ENCODE peak calls at places on chromosomes 7 and 10, in eight cellular contexts. P is GM20000, T is HFFc6, U is GM12865, X is cardiac muscle cell, L is upper lobe of right lung, B is heart right ventricle, J is endothelial cell. K is an unnamed sample.

GRCh38 chr7:70756789-70757188 is 375.2 kb upstream of the GALNT17 start:
- DNase-seq in P (no peak), T (no peak), U (no peak), X (no peak), L (no peak), B (no peak), J (no peak), K (no peak)

GRCh38 chr10:6528198-6528950 is 51.7 kb downstream of the PRKCQ start:
- DNase-seq in P (no peak), T (no peak), U (no peak), X (no peak), L (no peak), B (no peak), J (no peak), K (no peak)

GRCh38 chr10:49172204-49173132 is 15.7 kb downstream of the TMEM273 start:
- DNase-seq in P (no peak), T (no peak), U (no peak), X (no peak), L (no peak), B (no peak), J (no peak), K (no peak)

GRCh38 chr10:60910543-60910942 is 33.4 kb downstream of the RHOBTB1 start:
- DNase-seq in P (no peak), T (no peak), U (peak; percentile 15), X (no peak), L (peak; percentile 66), B (no peak), J (no peak), K (peak; percentile 70)

GRCh38 chr10:94076325-94076841 is 82.7 kb downstream of the PLCE1 start:
- DNase-seq in P (no peak), T (peak; percentile 60), U (no peak), X (no peak), L (no peak), B (no peak), J (no peak), K (no peak)

GRCh38 chr10:119686465-119687191 is 35.4 kb downstream of the BAG3 start:
- DNase-seq in P (peak; percentile 79), T (peak; percentile 95), U (peak; percentile 83), X (peak; percentile 87), L (peak; percentile 90), B (peak; percentile 85), J (peak; percentile 86), K (peak; percentile 83)

GRCh38 chr7:33040803-33041516 is 21.6 kb downstream of the NT5C3A start:
- DNase-seq in P (peak; percentile 70), T (no peak), U (peak; percentile 94), X (peak; percentile 20), L (no peak), B (no peak), J (no peak), K (no peak)

GRCh38 chr7:772392-772791 is 45.3 kb upstream of the PRKAR1B start:
- DNase-seq in P (no peak), T (no peak), U (no peak), X (no peak), L (no peak), B (no peak), J (no peak), K (no peak)

GRCh38 chr7:54843961-54844360 is 85.0 kb upstream of the SEC61G start:
- DNase-seq in P (no peak), T (no peak), U (no peak), X (no peak), L (no peak), B (no peak), J (no peak), K (no peak)

GRCh38 chr7:54839538-54840213 is 80.7 kb upstream of the SEC61G start:
- DNase-seq in P (peak; percentile 30), T (peak; percentile 47), U (peak; percentile 22), X (peak; percentile 29), L (peak; percentile 86), B (peak; percentile 82), J (peak; percentile 81), K (peak; percentile 84)

GRCh38 chr7:54838540-54838925 is 79.5 kb upstream of the SEC61G start:
- DNase-seq in P (no peak), T (no peak), U (no peak), X (no peak), L (no peak), B (no peak), J (no peak), K (no peak)

GRCh38 chr7:54837761-54838539 is 78.9 kb upstream of the SEC61G start:
- DNase-seq in P (no peak), T (no peak), U (no peak), X (no peak), L (no peak), B (no peak), J (no peak), K (no peak)

DNA sequence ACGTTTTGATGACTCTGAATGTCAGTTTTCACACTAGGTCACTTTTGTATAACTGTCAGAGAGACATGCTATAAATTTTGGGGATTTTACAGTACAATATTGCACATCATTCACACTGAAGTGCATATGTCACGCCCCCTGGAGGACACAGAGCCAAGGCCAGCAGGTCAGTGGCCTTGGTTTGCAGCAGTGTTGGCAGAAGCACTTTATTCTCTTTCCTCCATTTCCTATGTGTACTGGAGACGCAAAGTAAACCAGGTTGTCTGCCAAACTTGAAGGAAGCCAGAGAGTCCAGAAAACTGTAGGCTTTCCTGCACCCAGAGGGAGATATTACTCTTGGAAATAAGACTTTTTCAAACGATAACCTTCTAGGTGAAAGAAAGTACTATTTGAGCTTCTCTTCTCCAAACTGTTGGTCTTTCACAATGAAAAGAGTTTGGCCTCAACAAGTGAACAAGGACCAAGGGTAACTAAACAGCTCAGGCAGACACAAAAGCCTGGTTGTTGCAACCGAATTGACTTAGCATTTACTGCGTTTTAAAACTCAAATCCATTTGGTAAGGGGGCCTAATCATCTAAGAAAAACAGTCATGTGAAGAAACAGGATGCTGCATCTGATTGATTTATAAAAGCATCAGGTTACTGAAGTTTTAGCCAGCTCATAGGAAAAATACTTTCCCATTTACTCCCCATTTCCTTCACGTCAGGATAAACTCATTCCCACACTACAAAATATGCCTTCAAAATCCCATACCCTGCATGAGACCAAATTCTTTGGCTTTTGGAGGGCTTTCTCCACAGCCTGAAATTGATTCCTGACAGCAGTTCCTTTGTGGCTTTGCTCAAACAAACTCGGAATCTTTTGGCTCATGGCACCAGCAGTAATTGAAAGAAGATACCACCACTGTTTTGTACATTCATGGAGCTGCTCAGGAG is 83.0 kb upstream of the SEC61G start:
- DNase-seq in P (no peak), T (no peak), U (peak; percentile 24), X (peak; percentile 34), L (no peak), B (peak; percentile 39), J (peak; percentile 55), K (no peak)
- TF ChIP-seq CTCF in P (peak; percentile 39), T (peak; percentile 71), U (peak; percentile 36), X (peak; percentile 42), L (peak; percentile 53), B (peak; percentile 13), J (peak; percentile 70), K (peak; percentile 54)

DNA sequence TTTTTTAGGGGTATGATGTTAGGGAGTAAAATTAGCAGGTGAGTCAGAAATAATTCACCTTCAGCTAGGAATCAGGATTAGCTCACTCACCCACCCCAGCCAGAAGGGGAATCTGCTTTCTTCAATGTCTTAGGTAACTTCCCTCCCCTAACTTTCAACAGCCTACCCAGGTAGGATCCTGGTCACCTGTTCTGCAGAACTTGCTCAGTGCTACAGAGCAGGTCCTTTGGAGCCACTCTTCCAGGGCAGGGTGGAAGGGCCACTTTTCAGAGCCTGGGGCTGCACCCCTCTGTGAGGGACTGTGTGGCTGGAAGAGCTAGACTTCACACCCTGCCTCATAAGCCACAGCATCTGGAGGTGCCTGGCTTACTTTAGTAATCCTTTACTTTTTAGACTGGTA is 58.1 kb downstream of the SHH start:
- DNase-seq in P (no peak), T (no peak), U (no peak), X (no peak), L (no peak), B (no peak), J (no peak), K (no peak)
- TF ChIP-seq CTCF in P (no peak), T (no peak), U (no peak), X (no peak), L (no peak), B (no peak), J (no peak), K (no peak)

DNA sequence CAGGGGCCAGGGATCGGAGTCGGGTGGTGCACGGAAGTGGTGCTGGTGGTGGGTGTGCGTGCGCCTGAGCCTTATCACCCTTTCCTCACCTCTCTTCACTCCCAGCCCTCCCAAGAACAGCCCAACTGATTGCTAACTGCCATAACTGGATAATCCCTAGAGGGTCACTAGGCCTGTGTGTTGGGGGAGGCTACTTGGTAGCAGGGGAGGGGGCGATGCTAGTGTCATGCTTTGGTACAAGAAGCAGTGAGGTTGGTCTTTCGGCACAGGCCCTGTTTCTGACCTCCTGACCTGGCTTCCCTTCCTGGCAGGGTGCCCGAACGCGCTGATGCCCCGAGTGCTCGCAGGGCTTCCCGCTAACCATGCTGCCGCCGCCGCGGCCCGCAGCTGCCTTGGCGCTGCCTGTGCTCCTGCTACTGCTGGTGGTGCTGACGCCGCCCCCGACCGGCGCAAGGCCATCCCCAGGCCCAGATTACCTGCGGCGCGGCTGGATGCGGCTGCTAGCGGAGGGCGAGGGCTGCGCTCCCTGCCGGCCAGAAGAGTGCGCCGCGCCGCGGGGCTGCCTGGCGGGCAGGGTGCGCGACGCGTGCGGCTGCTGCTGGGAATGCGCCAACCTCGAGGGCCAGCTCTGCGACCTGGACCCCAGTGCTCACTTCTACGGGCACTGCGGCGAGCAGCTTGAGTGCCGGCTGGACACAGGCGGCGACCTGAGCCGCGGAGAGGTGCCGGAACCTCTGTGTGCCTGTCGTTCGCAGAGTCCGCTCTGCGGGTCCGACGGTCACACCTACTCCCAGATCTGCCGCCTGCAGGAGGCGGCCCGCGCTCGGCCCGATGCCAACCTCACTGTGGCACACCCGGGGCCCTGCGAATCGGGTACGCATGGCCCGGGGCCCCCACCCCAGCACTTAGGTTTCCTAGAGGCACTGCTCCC is 707 bp downstream of the KAZALD1 start:
- DNase-seq in P (peak; percentile 82), T (no peak), U (peak; percentile 79), X (peak; percentile 88), L (peak; percentile 87), B (peak; percentile 66), J (peak; percentile 75), K (no peak)
- TF ChIP-seq CTCF in P (peak; percentile 94), T (peak; percentile 74), U (peak; percentile 67), X (peak; percentile 66), L (peak; percentile 65), B (peak; percentile 30), J (peak; percentile 36), K (peak; percentile 81)

GRCh38 chr10:78582540-78582939 is 486.2 kb upstream of the ZMIZ1 start:
- DNase-seq in P (no peak), T (no peak), U (no peak), X (no peak), L (no peak), B (no peak), J (no peak), K (no peak)

GRCh38 chr10:78585952-78586351 is 482.8 kb upstream of the ZMIZ1 start:
- DNase-seq in P (no peak), T (no peak), U (no peak), X (no peak), L (no peak), B (no peak), J (no peak), K (no peak)

GRCh38 chr10:78581133-78581694 is 487.6 kb upstream of the ZMIZ1 start:
- DNase-seq in P (no peak), T (no peak), U (no peak), X (no peak), L (no peak), B (no peak), J (no peak), K (no peak)

GRCh38 chr10:78584266-78584665 is 484.5 kb upstream of the ZMIZ1 start:
- DNase-seq in P (no peak), T (no peak), U (no peak), X (no peak), L (no peak), B (no peak), J (no peak), K (no peak)

DNA sequence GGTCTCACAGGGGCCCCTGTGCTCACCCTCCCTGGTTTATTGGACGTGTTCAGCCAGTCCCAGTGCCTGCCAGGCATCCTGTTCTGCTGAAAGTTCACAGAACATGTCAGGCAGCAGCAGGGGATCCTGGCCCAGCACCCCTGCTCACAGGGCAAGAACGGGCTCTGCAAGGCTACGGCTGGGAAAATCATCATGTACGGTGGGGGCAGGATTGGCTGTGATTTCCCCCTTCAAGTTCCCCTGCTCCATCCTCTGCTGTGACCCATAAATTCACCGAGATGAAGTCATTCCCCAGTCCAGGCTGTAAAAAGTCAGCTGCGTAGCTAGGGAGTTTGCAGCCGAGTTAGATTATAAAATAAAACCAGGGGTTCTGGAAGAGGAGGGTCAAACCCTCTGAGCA is 484.1 kb upstream of the ZMIZ1 start:
- DNase-seq in P (no peak), T (no peak), U (no peak), X (no peak), L (no peak), B (no peak), J (no peak), K (no peak)
- TF ChIP-seq CTCF in P (no peak), T (no peak), U (no peak), X (no peak), L (no peak), B (no peak), J (no peak), K (no peak)

K was measured in right atrium auricular region.